ENCODE peak calls at places on chromosome 1, in six cellular contexts. P is GM23338, E is HCT116, Y is GM12878, N is K562, B is Panc1. R is an unnamed sample.

GRCh38 chr1:211532086-211532439 is 40.1 kb upstream of the RD3 start:
- DNase-seq in P (no peak), E (no peak), Y (no peak), N (no peak), B (no peak), R (no peak)

GRCh38 chr1:246043556-246043955 is 463.5 kb downstream of the SMYD3 start:
- DNase-seq in P (no peak), E (no peak), Y (no peak), N (no peak), B (no peak), R (no peak)

GRCh38 chr1:25111706-25112105 is 120.6 kb downstream of the SYF2 start:
- DNase-seq in P (no peak), E (no peak), Y (no peak), N (no peak), B (no peak), R (no peak)

GRCh38 chr1:32618673-32619221 is 31.6 kb downstream of the ZBTB8OS start:
- DNase-seq in P (peak; percentile 49), E (no peak), Y (no peak), N (peak; percentile 64), B (no peak), R (no peak)

GRCh38 chr1:22710688-22711024 is at the start of gene EPHB2:
- DNase-seq in P (peak; percentile 55), E (no peak), Y (no peak), N (peak; percentile 69), B (no peak), R (no peak)

GRCh38 chr1:116907351-116907750 is 2.4 kb upstream of the PTGFRN start:
- DNase-seq in P (no peak), E (no peak), Y (no peak), N (no peak), B (no peak), R (no peak)

GRCh38 chr1:145957443-145958319 is at the start of gene LIX1L:
- DNase-seq in P (peak; percentile 99), E (peak; percentile 90), Y (peak; percentile 89), N (peak; percentile 96), B (no peak), R (peak; percentile 98)

GRCh38 chr1:167659440-167659839 is 29.4 kb downstream of the RCSD1 start:
- DNase-seq in P (no peak), E (no peak), Y (no peak), N (no peak), B (no peak), R (no peak)

GRCh38 chr1:107474877-107475612 is 334.2 kb downstream of the NTNG1 start:
- DNase-seq in P (no peak), E (no peak), Y (no peak), N (no peak), B (no peak), R (no peak)

GRCh38 chr1:54547601-54548388 is at the start of gene ACOT11:
- DNase-seq in P (peak; percentile 75), E (no peak), Y (no peak), N (peak; percentile 31), B (no peak), R (peak; percentile 50)

DNA sequence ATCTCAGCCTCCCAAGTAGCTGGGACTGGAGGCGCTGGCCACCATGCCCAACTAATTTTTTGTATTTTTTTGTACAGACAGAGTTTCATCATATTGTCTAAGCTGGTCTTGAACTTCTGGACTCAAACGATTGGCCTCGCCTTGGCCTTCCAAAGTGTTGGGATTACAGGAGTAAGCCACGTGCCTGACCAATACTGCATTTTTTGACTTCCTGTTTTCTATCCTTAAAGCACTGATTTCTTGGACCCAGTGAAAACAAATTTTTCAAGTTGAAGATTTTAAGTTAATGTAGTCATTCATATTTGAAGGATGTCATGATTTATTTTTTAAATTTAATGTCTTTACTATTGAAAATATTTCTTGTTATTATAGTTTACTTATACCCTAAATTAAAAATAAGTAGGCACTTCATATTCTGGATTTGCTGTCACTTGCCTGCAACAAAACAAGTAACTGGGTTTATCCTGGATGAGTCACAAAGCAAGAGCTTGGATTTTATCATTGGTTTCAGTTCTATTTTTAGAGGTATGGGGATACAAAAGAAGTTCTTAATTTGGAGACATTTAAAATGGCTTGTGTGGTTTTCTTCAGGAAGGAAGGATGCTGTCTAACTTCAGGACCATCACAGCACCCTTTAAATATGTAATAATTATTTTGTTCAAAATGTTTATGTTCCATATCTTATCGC is 2.2 kb upstream of the VPS45 start:
- DNase-seq in P (no peak), E (peak; percentile 13), Y (no peak), N (no peak), B (no peak), R (no peak)
- TF ChIP-seq REST in P (no peak), E (no peak), Y (no peak), N (no peak), B (no peak), R (no peak)

GRCh38 chr1:154727409-154727808 is 119.4 kb upstream of the ADAR start:
- DNase-seq in P (no peak), E (no peak), Y (peak; percentile 35), N (no peak), B (no peak), R (no peak)

GRCh38 chr1:154730251-154730650 is 122.3 kb upstream of the ADAR start:
- DNase-seq in P (peak; percentile 76), E (no peak), Y (no peak), N (no peak), B (no peak), R (no peak)

GRCh38 chr1:154730986-154731489 is 123.1 kb upstream of the ADAR start:
- DNase-seq in P (peak; percentile 26), E (no peak), Y (no peak), N (no peak), B (no peak), R (no peak)

GRCh38 chr1:154729031-154729442 is 121.1 kb upstream of the ADAR start:
- DNase-seq in P (no peak), E (no peak), Y (no peak), N (peak; percentile 44), B (no peak), R (no peak)

DNA sequence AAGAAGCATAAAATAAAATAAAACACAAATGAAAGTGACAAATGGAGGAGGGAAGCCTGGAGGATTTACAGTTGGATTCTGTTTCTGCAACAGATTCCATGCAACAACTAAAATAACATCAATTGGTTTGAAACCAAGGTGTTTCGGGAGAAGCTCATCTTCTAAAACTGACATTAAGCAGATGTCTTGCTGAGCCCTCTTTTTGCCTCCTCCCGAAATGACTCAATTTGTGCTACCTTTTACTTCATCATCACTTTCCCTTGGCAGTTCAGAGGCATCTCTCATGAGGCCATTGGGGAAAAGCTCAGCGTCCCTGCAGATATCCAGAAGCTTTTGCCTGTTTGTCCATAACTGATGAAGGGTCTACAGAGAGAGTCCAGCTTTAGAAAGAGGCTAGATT is 121.6 kb upstream of the ADAR start:
- DNase-seq in P (no peak), E (no peak), Y (no peak), N (no peak), B (no peak), R (no peak)
- TF ChIP-seq POLR2AphosphoS5 in P (no peak), E (no peak), Y (no peak), N (no peak), B (no peak), R (no peak)

DNA sequence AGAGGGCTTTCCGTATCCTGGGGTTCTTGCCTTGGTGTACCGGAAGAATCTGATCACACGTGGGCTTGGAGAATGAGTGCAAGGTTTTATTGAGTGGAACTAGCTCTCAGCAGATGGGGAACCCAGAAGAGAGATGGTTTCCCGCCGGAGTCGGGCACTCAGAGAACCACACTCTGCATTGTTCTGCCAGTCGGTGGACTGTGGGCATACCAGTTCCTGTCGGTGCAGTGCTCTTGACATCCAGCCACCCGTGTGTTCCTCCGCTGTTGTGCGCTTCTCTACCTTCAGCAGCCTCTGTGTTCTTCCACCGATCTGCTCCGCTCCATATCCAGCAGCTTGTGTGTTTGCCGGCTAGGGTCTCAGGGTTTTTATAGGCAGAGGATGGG is 10.8 kb upstream of the PPIE start:
- DNase-seq in P (no peak), E (no peak), Y (no peak), N (no peak), B (no peak), R (no peak)
- H3K27me3 ChIP-seq in P (peaks cover 100% of the 10 kb centered on the region), E (peaks cover 26% of the 10 kb centered on the region), Y (no peaks in the 10 kb centered on the region), N (peaks cover 32% of the 10 kb centered on the region), B (peaks cover 8% of the 10 kb centered on the region), R (peaks cover 58% of the 10 kb centered on the region)

DNA sequence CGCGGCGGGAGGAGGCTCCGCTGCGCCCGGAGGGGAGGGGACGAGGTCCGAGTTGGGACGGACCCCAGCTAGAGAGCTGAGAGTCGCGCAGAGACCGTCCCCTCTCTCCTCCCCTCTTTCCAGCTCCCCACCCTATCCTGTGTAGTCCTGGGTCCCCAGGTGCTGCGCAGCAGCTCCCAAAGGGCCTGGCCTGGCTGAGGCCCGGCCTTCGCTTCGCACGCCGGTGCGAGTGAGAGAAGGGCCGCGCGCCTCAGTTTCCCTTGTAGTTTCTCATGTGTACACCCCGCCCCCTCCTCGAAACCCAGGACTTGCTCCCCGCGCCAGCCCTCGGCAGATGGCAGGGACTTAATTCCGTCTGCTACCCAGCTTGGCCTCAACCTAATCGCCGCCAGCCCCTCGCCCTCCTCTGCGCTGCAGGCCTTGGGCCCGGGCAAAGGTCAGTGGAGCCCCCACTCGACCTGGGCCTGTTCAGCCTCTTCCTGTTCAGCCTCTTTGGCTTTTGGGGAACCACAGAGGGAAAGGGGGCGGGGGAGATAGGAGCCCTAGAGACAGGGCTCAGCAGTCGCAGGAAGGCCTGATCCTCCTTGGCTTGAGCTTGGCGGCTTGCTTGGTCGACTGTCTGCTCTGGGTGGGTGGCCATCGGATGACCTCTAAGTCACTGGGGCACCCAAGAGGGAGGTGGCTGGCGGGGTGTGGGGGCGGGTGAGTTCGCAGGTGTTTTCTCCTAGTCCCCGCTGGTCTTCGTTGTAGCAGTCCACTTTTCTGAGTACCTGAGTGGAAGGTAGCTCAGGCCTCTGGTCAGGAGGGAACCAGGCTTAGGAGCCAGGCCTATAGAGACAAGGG is 1.0 kb downstream of the ZNF687 start:
- DNase-seq in P (peak; percentile 79), E (no peak), Y (no peak), N (peak; percentile 46), B (no peak), R (peak; percentile 42)
- TF ChIP-seq REST in P (no peak), E (no peak), Y (no peak), N (no peak), B (no peak), R (no peak)

GRCh38 chr1:53014791-53015507 is 47.1 kb upstream of the PODN start:
- DNase-seq in P (peak; percentile 92), E (peak; percentile 86), Y (peak; percentile 82), N (peak; percentile 85), B (peak; percentile 71), R (peak; percentile 94)
- TF ChIP-seq POLR2AphosphoS5 in P (peak; percentile 35), E (peak; percentile 83), Y (peak; percentile 81), N (peak; percentile 55), B (peak; percentile 60), R (peak; percentile 71)